ENCODE peak calls at places on chromosomes 7 and 10, in five cellular contexts. One of them, this sample, is unnamed.

GRCh38 chr7:40584667-40585433 is 450.0 kb downstream of the SUGCT start:
- DNase-seq in psoas muscle: no peak
- DNase-seq in right lobe of liver: no peak
- DNase-seq in HCT116: no peak
- DNase-seq in DMS153: no peak
- DNase-seq in this sample: peak

GRCh38 chr10:27948191-27948590 is 50.7 kb downstream of the ODAD2 start:
- DNase-seq in psoas muscle: no peak
- DNase-seq in right lobe of liver: no peak
- DNase-seq in HCT116: no peak
- DNase-seq in DMS153: no peak
- DNase-seq in this sample: no peak

GRCh38 chr7:102417105-102417504 is 16.3 kb upstream of the ORAI2 start:
- DNase-seq in psoas muscle: no peak
- DNase-seq in right lobe of liver: no peak
- DNase-seq in HCT116: no peak
- DNase-seq in DMS153: no peak
- DNase-seq in this sample: no peak

GRCh38 chr7:132557489-132558044 is 18.7 kb downstream of the PLXNA4 start:
- DNase-seq in psoas muscle: no peak
- DNase-seq in right lobe of liver: no peak
- DNase-seq in HCT116: no peak
- DNase-seq in DMS153: no peak
- DNase-seq in this sample: peak

GRCh38 chr7:34075976-34076375 is 170.6 kb downstream of the BMPER start:
- DNase-seq in psoas muscle: peak
- DNase-seq in right lobe of liver: no peak
- DNase-seq in HCT116: no peak
- DNase-seq in DMS153: no peak
- DNase-seq in this sample: peak

GRCh38 chr7:23020742-23021401 is 6.9 kb upstream of the HYCC1 start:
- DNase-seq in psoas muscle: peak
- DNase-seq in right lobe of liver: no peak
- DNase-seq in HCT116: peak
- DNase-seq in DMS153: no peak
- DNase-seq in this sample: peak

GRCh38 chr10:103576862-103577261 is 83.4 kb downstream of the NEURL1 start:
- DNase-seq in psoas muscle: no peak
- DNase-seq in right lobe of liver: peak
- DNase-seq in HCT116: no peak
- DNase-seq in DMS153: peak
- DNase-seq in this sample: no peak

GRCh38 chr7:73621168-73622063 is 2.9 kb downstream of the MLXIPL start:
- DNase-seq in psoas muscle: no peak
- DNase-seq in right lobe of liver: no peak
- DNase-seq in HCT116: no peak
- DNase-seq in DMS153: no peak
- DNase-seq in this sample: no peak

GRCh38 chr10:72340510-72340895 is 14.2 kb downstream of the DNAJB12 start:
- DNase-seq in psoas muscle: peak
- DNase-seq in right lobe of liver: no peak
- DNase-seq in HCT116: no peak
- DNase-seq in DMS153: no peak
- DNase-seq in this sample: peak

GRCh38 chr10:98208925-98209324 is 59.1 kb downstream of the LOXL4 start:
- DNase-seq in psoas muscle: no peak
- DNase-seq in right lobe of liver: no peak
- DNase-seq in HCT116: no peak
- DNase-seq in DMS153: no peak
- DNase-seq in this sample: no peak

GRCh38 chr10:50407077-50407801 is 155.9 kb upstream of the ASAH2 start:
- DNase-seq in psoas muscle: no peak
- DNase-seq in right lobe of liver: no peak
- DNase-seq in HCT116: peak
- DNase-seq in DMS153: no peak
- DNase-seq in this sample: no peak

GRCh38 chr10:93088466-93088865 is 14.8 kb downstream of the CYP26A1 start:
- DNase-seq in psoas muscle: no peak
- DNase-seq in right lobe of liver: no peak
- DNase-seq in HCT116: no peak
- DNase-seq in DMS153: no peak
- DNase-seq in this sample: no peak

GRCh38 chr7:100673942-100674431 is 447 bp downstream of the GNB2 start:
- DNase-seq in psoas muscle: peak
- DNase-seq in right lobe of liver: peak
- DNase-seq in HCT116: no peak
- DNase-seq in DMS153: no peak
- DNase-seq in this sample: peak

This sample was measured in fibroblast of mammary gland.